ENCODE peak calls at places on chromosome 17, in ten cellular contexts. Y is breast epithelium, X is neural progenitor cell, C is heart left ventricle, N is uterus, D is ascending aorta, T is tibial nerve, O is GM23338, E is mammary epithelial cell, F is fibroblast of lung. R is an unnamed sample.
A peak's percentile ranks its signal among the peaks of the same experiment; 100 is the strongest.

GRCh38 chr17:4678448-4679026 is 25.4 kb downstream of the PELP1 start:
- DNase-seq in Y (no peak), X (no peak), C (no peak), N (no peak), D (no peak), T (no peak), O (no peak), E (peak; percentile 95), F (peak; percentile 92), R (no peak)

GRCh38 chr17:47276868-47277267 is 23.2 kb downstream of the ITGB3 start:
- DNase-seq in Y (peak; percentile 68), X (peak; percentile 70), C (peak; percentile 75), N (peak; percentile 79), D (peak; percentile 90), T (peak; percentile 69), O (peak; percentile 70), E (peak; percentile 70), F (peak; percentile 82), R (peak; percentile 68)

GRCh38 chr17:42529054-42529453 is 7.0 kb upstream of the NAGLU start:
- DNase-seq in Y (no peak), X (no peak), C (no peak), N (no peak), D (no peak), T (no peak), O (no peak), E (no peak), F (no peak), R (no peak)

GRCh38 chr17:73643846-73644144 is 450 bp downstream of the SDK2 start:
- DNase-seq in Y (no peak), X (peak; percentile 58), C (no peak), N (no peak), D (no peak), T (no peak), O (no peak), E (no peak), F (no peak), R (no peak)

GRCh38 chr17:68972119-68972704 is 17.0 kb upstream of the ABCA8 start:
- DNase-seq in Y (no peak), X (peak; percentile 50), C (no peak), N (no peak), D (no peak), T (peak; percentile 36), O (peak; percentile 65), E (no peak), F (peak; percentile 14), R (no peak)

GRCh38 chr17:14875557-14876412 is 389.3 kb downstream of the PMP22 start:
- DNase-seq in Y (no peak), X (no peak), C (no peak), N (no peak), D (no peak), T (no peak), O (no peak), E (no peak), F (no peak), R (no peak)

GRCh38 chr17:69592692-69593350 is 178.3 kb downstream of the MAP2K6 start:
- DNase-seq in Y (no peak), X (no peak), C (no peak), N (no peak), D (no peak), T (no peak), O (no peak), E (no peak), F (peak; percentile 71), R (no peak)

GRCh38 chr17:49388290-49388640 is 26.2 kb upstream of the ZNF652 start:
- DNase-seq in Y (no peak), X (no peak), C (no peak), N (no peak), D (no peak), T (no peak), O (no peak), E (no peak), F (no peak), R (no peak)

GRCh38 chr17:37833237-37833859 is 88.5 kb upstream of the HNF1B start:
- DNase-seq in Y (no peak), X (no peak), C (no peak), N (no peak), D (no peak), T (no peak), O (no peak), E (no peak), F (peak; percentile 13), R (no peak)

GRCh38 chr17:30334421-30334820 is 564 bp upstream of the TMIGD1 start:
- DNase-seq in Y (no peak), X (no peak), C (no peak), N (no peak), D (no peak), T (no peak), O (no peak), E (no peak), F (no peak), R (no peak)

DNA sequence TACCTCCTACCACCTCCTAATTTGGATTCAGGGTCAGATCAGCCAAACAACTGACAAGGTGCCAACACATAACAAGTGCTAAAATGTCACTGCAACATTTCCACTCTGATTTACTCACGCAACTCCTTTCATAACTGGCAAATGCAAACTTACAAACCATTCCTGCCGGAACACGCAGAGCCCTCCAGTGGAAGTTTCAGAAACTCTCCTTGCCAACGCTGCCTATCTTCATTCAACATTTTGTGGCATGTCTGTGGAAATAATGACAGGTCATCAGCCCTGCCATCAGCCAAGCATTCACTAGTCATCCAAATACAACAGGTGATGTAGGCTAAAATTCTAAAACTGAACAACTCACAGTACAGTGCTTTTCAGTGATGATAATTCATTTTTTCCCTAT is 37.7 kb upstream of the OR3A1 start:
- DNase-seq in Y (no peak), X (no peak), C (no peak), N (no peak), D (no peak), T (no peak), O (peak; percentile 15), E (peak; percentile 14), F (no peak), R (no peak)
- TF ChIP-seq CTCF in Y (no peak), X (no peak), C (peak; percentile 24), N (no peak), D (no peak), T (no peak), O (peak; percentile 55), E (no peak), F (no peak), R (no peak)

DNA sequence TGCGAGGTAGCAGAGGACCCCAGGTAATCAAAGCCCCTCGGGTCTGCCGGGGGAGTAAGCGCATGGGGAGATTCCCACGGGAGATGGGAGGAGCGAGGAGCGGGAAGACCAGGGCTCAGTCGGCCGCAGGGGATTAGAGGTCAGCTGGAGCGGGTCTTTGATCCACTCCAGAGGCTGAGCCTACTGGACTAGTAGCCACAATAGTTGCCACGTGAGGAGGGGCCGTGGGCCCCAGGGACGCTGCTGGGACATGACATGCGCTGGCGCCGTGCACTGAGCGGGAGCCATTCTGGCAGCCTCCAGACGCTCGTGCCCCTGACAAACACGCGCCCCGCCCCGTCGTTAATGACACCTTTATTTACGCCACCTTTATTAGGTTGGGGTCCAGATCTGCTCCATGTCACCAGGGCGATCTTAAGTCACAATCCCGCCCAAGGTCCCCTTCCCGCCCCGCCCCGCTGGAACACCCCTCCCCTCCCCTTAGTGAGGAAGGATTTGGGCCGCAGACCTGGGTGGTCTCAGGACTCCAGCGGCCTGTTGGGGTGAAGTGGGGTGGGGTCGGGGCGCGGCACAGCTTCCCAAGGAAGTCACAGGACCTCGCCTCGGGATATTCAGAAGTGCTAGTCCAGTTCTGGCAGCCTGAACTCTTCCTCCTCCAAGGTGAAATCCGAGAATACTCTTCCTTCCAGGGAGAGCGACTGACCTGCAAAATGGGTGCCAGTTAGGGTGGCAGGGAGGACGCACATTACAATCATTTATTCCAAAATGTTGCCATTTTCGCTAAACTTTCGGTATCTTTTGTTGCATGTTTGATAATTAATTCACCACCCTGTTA is 15.0 kb downstream of the PPY start:
- DNase-seq in Y (no peak), X (peak; percentile 69), C (peak; percentile 56), N (no peak), D (no peak), T (no peak), O (no peak), E (no peak), F (no peak), R (peak; percentile 24)
- H3K27me3 ChIP-seq in Y (no peaks in the 10 kb centered on the region), X (peaks cover 49% of the 10 kb centered on the region), C (no peaks in the 10 kb centered on the region), N (peaks cover 5% of the 10 kb centered on the region), D (no peaks in the 10 kb centered on the region), T (no peaks in the 10 kb centered on the region), O (peaks cover 47% of the 10 kb centered on the region), E (peaks cover 14% of the 10 kb centered on the region), F (peaks cover 40% of the 10 kb centered on the region), R (peaks cover 18% of the 10 kb centered on the region)

DNA sequence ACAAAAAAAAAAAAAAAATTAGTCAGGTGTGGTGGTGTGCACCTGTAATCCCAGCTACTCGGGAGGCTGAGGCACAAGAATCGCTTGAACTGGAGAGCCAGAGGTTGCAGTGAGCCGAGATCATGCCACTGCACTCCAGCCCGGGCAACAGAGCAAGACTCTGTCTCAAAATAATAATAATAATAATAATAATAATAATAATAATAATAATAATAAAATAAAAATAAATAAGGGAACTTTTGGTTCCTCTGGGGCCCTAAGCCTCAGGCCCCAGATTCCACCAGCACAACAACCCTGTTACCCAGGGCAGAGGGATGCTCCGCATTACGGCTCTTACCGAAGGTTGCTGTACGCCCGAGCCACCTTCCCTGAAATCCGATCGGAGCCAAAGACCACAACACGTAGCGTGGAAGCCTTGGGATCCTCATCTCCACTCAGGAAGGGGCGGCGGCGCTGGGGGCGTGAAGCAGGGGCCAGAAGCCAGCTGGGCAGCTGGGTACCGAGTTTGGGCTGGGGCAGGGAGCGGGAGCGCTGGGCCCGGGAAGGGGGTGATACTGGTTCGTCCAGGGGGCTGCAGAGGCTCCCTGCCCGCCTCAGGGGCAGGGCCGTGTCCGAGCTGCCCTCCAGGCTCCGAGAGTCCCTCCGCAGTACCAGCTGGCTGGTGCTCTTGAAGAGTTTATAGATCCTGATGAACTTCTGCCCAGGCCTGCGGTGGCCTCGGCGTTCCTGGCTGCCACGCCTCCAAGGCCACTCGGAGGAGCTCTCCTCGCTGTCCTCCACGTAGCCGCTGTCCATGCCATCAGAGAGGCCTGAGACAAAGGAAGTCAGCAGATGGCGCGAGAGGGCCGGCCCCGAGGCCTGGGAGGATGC is 20.6 kb upstream of the PIK3R6 start:
- DNase-seq in Y (no peak), X (peak; percentile 88), C (peak; percentile 80), N (no peak), D (no peak), T (peak; percentile 23), O (peak; percentile 88), E (no peak), F (peak; percentile 39), R (peak; percentile 44)
- TF ChIP-seq CTCF in Y (no peak), X (peak; percentile 63), C (peak; percentile 43), N (no peak), D (no peak), T (no peak), O (peak; percentile 53), E (no peak), F (peak; percentile 56), R (peak; percentile 58)

DNA sequence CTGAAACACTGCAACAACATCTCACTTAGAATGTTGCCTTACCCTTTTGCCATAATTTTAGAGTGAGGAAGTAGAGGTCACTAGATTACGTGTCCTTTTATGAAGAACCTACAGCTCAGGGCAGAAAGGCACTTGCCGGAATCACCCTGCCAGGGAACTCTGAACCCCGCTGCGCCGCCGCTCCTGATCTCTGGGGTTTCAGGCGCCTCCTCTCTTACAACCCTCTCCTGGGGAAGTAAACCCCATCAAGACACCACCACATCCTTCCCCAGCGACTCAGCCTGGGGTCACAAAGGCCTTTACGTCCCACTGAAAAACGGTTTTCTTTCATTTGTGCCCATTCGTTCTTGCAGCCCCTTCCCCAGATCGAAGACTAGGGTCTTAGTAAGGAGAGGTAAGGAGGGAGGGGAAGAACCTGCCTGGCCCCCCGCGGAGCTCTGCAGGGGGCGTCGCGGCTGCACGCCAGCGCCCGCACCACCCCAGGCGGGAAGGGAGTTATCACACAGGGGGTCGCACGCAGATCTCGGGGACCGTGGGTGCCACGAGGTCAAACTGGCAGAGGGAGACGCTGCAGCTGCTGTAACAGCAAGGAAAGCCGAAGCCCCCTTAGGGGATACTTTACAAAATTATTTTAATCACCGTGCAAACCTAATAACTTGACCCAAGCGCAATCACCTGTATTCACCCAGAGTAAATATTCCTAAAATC is 1.0 kb upstream of the HLF start:
- DNase-seq in Y (no peak), X (peak; percentile 41), C (no peak), N (no peak), D (no peak), T (no peak), O (peak; percentile 44), E (no peak), F (no peak), R (no peak)
- H3K27me3 ChIP-seq in Y (no peaks in the 10 kb centered on the region), X (peaks cover 81% of the 10 kb centered on the region), C (no peaks in the 10 kb centered on the region), N (peaks cover 7% of the 10 kb centered on the region), D (no peaks in the 10 kb centered on the region), T (no peaks in the 10 kb centered on the region), O (peaks cover 69% of the 10 kb centered on the region), E (peaks cover 14% of the 10 kb centered on the region), F (peaks cover 45% of the 10 kb centered on the region), R (peaks cover 78% of the 10 kb centered on the region)